ENCODE peak calls at places on chromosomes 3 and 15, in five cellular contexts. M is spleen, J is HCT116, W is lower leg skin, T is A549. R is an unnamed sample.

GRCh38 chr3:189273736-189274135 is 102.0 kb downstream of the TPRG1 start:
- DNase-seq in J (no peak), T (no peak), M (no peak), W (no peak), R (no peak)

GRCh38 chr3:42686832-42687650 is 1.7 kb downstream of the KLHL40 start:
- DNase-seq in T (no peak), M (peak; percentile 47), W (no peak), J (no peak), R (no peak)

GRCh38 chr3:4981688-4982494 is 2.7 kb downstream of the BHLHE40 start:
- DNase-seq in T (no peak), M (no peak), W (no peak), J (no peak), R (no peak)

GRCh38 chr15:49645937-49646336 is 25.1 kb downstream of the DTWD1 start:
- DNase-seq in M (no peak), W (peak; percentile 39), J (no peak), T (no peak), R (no peak)

GRCh38 chr15:64842099-64842940 is 605 bp downstream of the PLEKHO2 start:
- DNase-seq in W (no peak), J (no peak), M (no peak), T (peak; percentile 29), R (no peak)

GRCh38 chr15:39066677-39067076 is 502.1 kb upstream of the RASGRP1 start:
- DNase-seq in T (no peak), M (no peak), J (no peak), W (no peak), R (no peak)

GRCh38 chr3:171801738-171802600 is 8.3 kb downstream of the PLD1 start:
- DNase-seq in W (no peak), J (no peak), T (no peak), M (no peak), R (no peak)

GRCh38 chr3:73623996-73624362 is 762 bp downstream of the PDZRN3 start:
- DNase-seq in J (no peak), W (no peak), T (no peak), M (no peak), R (no peak)

GRCh38 chr3:195566797-195567196 is 16.9 kb downstream of the APOD start:
- DNase-seq in M (no peak), J (no peak), T (no peak), W (no peak), R (peak; percentile 30)

GRCh38 chr3:146142757-146143156 is 18.2 kb downstream of the PLOD2 start:
- DNase-seq in W (no peak), T (no peak), M (no peak), J (no peak), R (no peak)

GRCh38 chr3:27323087-27323570 is 46.1 kb downstream of the NEK10 start:
- DNase-seq in W (no peak), M (no peak), J (no peak), T (no peak), R (no peak)

GRCh38 chr3:158267015-158267414 is 157.1 kb downstream of the RSRC1 start:
- DNase-seq in M (no peak), W (no peak), T (no peak), J (no peak), R (no peak)

GRCh38 chr15:80580107-80580506 is 115.0 kb upstream of the ABHD17C start:
- DNase-seq in W (peak; percentile 36), M (peak; percentile 33), J (no peak), T (no peak), R (peak; percentile 27)

GRCh38 chr3:45778761-45779201 is 17.6 kb downstream of the SLC6A20 start:
- DNase-seq in T (no peak), W (no peak), J (no peak), M (no peak), R (no peak)

GRCh38 chr3:44439499-44440295 is 37.8 kb downstream of the ZNF445 start:
- DNase-seq in W (peak; percentile 73), T (no peak), M (peak; percentile 89), J (no peak), R (no peak)

GRCh38 chr3:99332726-99333125 is 305.7 kb upstream of the COL8A1 start:
- DNase-seq in J (no peak), M (no peak), T (no peak), W (no peak), R (no peak)

GRCh38 chr3:10487988-10488633 is 17.3 kb downstream of the ATP2B2 start:
- DNase-seq in J (no peak), T (no peak), W (no peak), M (no peak), R (no peak)

GRCh38 chr3:15271785-15272381 is 60.5 kb downstream of the SH3BP5 start:
- DNase-seq in T (no peak), J (no peak), W (peak; percentile 65), M (peak; percentile 92), R (no peak)

GRCh38 chr15:42090781-42091180 is 3.6 kb downstream of the PLA2G4D start:
- DNase-seq in W (no peak), M (no peak), T (no peak), J (no peak), R (no peak)

GRCh38 chr3:129526121-129526900 is 2.1 kb upstream of the RHO start:
- DNase-seq in T (no peak), M (no peak), J (no peak), W (no peak), R (no peak)

GRCh38 chr15:69009353-69009752 is 5.1 kb upstream of the NOX5 start:
- DNase-seq in J (no peak), M (no peak), W (no peak), T (no peak), R (no peak)

GRCh38 chr15:31440754-31441298 is 114.2 kb downstream of the KLF13 start:
- DNase-seq in M (peak; percentile 91), J (no peak), W (no peak), T (no peak), R (no peak)
- TF ChIP-seq POLR2A in M (no peak), J (no peak), W (no peak), T (peak; percentile 56), R (peak; percentile 24)

DNA sequence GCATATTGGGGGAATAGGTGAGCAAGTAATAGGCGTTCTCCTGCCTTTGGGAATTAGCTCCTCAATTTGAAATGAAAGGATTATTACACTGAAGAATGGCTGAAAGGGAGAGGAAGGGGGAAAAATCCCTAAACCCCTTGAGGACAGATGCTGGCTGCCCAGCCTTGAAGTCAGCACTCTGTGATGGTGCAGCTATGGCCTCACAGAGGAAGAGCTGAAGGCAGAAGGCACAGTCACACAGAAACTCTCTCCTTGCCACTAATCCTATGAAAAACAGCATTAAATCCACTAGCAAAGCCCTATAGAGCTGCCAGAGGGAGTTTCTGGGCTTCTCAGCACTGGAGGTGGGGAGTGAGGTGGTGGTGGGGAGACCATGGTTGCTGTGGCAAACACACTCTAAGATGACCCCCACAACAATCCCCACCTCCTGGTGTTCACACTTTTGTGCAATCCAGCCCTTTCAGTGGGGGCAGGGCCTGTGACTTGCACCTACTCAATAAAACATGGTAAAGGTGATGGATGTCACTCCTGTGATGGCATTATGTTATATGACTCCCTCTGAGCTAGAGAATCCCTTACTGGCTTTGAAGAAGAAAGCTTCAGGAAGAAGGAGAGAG is 101.2 kb downstream of the RFTN1 start:
- DNase-seq in W (no peak), T (no peak), M (no peak), J (no peak), R (no peak)
- TF ChIP-seq POLR2A in W (no peak), T (no peak), M (no peak), J (no peak), R (no peak)

DNA sequence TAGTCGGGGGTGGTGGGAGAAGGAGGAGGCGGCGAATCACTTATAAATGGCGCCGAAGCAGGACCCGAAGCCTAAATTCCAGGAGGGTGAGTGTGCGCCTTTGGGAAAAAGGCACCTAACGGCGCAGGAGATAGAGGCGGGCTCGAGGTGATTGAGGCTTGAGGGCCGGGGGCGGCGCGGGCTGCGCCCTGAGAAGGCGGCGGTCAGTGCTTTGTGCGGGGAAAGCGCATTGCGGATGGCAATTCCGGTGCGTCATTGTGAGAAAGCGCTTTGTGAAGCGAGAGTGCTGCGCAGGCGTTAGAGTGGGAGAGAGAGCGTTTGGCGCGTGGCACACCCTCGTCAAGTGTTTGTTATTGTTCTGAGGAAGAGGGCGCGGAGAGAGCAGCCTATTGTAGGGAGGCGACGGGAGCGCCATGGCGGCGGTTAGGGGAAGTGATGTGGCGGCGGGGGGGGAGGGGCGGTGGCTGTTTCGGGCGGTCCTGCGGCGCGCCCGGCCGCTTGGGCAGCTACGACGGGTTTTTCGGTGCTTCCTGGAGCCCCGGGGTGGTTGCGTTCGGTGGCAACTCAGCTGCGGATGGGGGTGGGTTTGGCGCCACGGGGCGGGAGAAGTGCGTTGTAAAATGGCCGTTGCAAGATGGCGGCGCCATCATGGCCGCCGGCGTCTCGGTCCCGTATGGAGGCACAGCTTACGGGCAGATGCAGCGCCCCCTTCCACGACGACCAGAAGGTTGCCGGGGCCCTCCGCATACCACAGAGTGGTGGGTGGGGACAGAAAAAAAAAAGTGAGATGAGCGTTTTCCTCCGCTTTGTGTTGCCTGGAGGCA is 494 bp downstream of the MORF4L1 start:
- DNase-seq in T (peak; percentile 85), M (peak; percentile 96), W (peak; percentile 72), J (peak; percentile 77), R (peak; percentile 30)
- TF ChIP-seq POLR2A in T (peak; percentile 17), M (peak; percentile 28), W (no peak), J (no peak), R (peak; percentile 73)

DNA sequence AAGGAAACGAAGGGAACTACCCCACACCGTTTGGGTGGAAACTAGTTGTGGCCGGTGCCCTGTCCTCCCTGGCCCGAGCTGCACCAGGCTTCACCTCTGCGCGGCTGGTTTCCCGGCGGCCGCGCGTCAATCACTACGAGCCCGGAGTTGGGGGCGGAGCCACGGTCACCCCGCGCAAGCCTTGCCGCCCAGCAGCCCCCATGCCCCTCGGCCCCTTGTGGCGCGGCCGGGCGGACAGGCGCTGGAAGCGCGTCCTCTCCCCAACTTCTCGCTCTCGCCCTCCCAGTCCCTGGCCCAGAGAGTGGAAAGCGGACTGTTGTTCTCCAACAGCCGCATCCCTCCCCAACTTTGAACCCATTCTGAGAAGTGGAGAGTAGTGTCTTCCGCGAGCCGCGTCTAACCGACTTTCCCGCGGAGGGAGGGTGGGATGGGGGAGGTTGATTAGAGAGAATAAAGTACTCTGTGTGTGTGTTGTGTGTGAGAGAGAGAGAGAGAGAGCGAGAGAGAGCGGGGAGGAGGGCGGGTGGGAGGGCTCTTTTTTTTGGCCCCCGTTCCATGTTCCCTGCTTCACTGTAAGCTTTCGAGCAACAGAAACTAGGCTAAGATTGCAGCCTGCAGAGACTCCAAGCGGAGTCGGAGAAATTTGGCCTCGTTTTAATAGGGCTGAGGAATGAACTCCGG is 1.4 kb upstream of the MEIS2 start:
- DNase-seq in J (peak; percentile 21), T (peak; percentile 66), M (peak; percentile 85), W (no peak), R (peak; percentile 71)
- TF ChIP-seq POLR2A in J (no peak), T (peak; percentile 72), M (no peak), W (no peak), R (peak; percentile 72)

DNA sequence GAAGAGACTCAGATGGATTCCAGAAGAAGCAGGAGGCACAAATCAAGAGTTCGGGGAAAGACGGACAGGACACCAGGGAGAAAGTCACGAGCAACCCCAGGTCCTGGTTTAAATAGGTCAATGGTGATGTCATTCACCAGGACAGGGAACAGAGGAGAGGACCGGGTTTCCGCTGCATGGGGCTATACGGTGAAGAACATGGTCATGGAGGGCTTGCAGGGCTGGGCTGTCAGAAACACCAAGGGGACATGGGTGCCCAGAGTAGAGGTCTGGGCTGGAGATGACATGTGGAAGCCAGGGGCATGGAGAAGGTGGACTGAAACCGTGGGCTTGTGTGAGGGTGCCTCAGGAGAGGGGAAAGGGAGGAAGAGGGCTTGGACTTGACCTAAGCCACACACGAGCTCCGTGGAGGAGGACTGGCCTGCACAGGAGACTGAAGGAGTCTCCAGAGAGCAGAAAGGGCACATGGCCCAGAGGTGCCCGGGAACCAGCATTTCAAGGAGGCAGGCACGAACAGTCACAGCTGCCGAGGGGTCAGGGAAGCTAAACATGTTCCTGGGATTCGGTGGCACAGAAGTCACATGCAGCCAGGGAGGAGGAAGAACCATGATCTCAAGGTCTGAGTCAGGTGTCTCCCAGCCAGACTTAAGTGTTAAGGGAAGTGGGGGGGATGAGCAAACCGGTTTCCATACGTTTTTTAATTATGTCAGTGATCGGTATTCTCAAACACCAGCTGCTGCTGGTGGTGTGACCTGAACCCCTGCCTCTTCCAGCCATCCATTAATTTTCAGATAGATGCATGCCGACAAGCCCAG is 54.2 kb upstream of the RPL32 start:
- DNase-seq in W (no peak), J (no peak), M (no peak), T (no peak), R (no peak)
- TF ChIP-seq POLR2A in W (no peak), J (no peak), M (no peak), T (no peak), R (no peak)